ENCODE peak calls at places on chromosomes 1 and 21, in eight cellular contexts. U is activated T-cell treated with anti-CD3 and anti-CD28 coated beads, Interleukin-2, amount 50 U/mL, for 1 hour; H is sciatic nerve; O is amniotic stem cell; V is NCI-H69; S is body of pancreas; J is EH; C is HT-29. G is an unnamed sample.

GRCh38 chr1:41122851-41123518 is 101.5 kb upstream of the SLFNL1 start:
- DNase-seq in H (no peak), O (peak), U (no peak), S (peak), J (peak), C (peak), V (peak), G (peak)

GRCh38 chr1:33048426-33048825 is 11.7 kb upstream of the AK2 start:
- DNase-seq in U (no peak), J (no peak), V (no peak), H (no peak), O (no peak), C (no peak), S (no peak), G (no peak)

GRCh38 chr1:165851034-165851658 is 23.7 kb downstream of the UCK2 start:
- DNase-seq in S (no peak), H (no peak), U (no peak), J (peak), C (no peak), O (no peak), V (peak), G (peak)

GRCh38 chr21:46003575-46004007 is 22.0 kb downstream of the COL6A1 start:
- DNase-seq in C (no peak), J (no peak), S (no peak), U (no peak), V (no peak), O (no peak), H (no peak), G (no peak)

GRCh38 chr21:36989699-36990507 is 16.6 kb upstream of the RIPPLY3 start:
- DNase-seq in U (peak), S (peak), J (peak), O (peak), V (peak), C (peak), H (peak), G (peak)

GRCh38 chr1:93964777-93965200 is 55.6 kb upstream of the GCLM start:
- DNase-seq in V (no peak), S (no peak), O (no peak), C (peak), J (peak), U (no peak), H (no peak), G (peak)

GRCh38 chr1:21511579-21512522 is 2.6 kb downstream of the ALPL start:
- DNase-seq in U (no peak), V (no peak), O (peak), H (peak), S (peak), J (peak), C (no peak), G (peak)

GRCh38 chr1:39727932-39728317 is 10.8 kb upstream of the PPIE start:
- DNase-seq in C (no peak), U (no peak), S (no peak), J (no peak), H (no peak), O (no peak), V (peak), G (no peak)

GRCh38 chr1:169466259-169467230 is 19.2 kb downstream of the SLC19A2 start:
- DNase-seq in C (peak), S (peak), J (peak), U (no peak), V (peak), H (no peak), O (peak), G (peak)

GRCh38 chr1:115454835-115455511 is 116.9 kb upstream of the NGF start:
- DNase-seq in V (no peak), H (no peak), O (no peak), J (peak), C (no peak), S (no peak), U (no peak), G (no peak)

GRCh38 chr1:57550092-57550491 is 126.2 kb upstream of the DAB1 start:
- DNase-seq in S (no peak), O (no peak), U (no peak), V (no peak), C (no peak), J (no peak), H (no peak), G (no peak)

GRCh38 chr1:7117599-7118281 is 332.5 kb downstream of the CAMTA1 start:
- DNase-seq in C (peak), V (no peak), U (no peak), J (peak), S (peak), H (no peak), O (peak), G (peak)

GRCh38 chr1:226038661-226039060 is 23.9 kb upstream of the H3-3A start:
- DNase-seq in J (no peak), C (no peak), V (no peak), U (no peak), O (no peak), S (no peak), H (no peak), G (no peak)

GRCh38 chr1:25001125-25001915 is 71.2 kb upstream of the RUNX3 start:
- DNase-seq in C (no peak), H (no peak), J (no peak), S (no peak), V (no peak), U (no peak), O (no peak), G (no peak)

GRCh38 chr1:16449065-16449464 is 8.5 kb downstream of the NECAP2 start:
- DNase-seq in V (no peak), U (no peak), S (no peak), H (no peak), C (no peak), O (no peak), J (no peak), G (no peak)

GRCh38 chr1:229234870-229235472 is 35.9 kb upstream of the RAB4A start:
- DNase-seq in J (no peak), H (peak), V (no peak), S (no peak), U (no peak), O (no peak), C (no peak), G (no peak)

GRCh38 chr1:52102336-52103013 is 39.4 kb upstream of the ZFYVE9 start:
- DNase-seq in C (no peak), V (no peak), J (no peak), O (no peak), H (no peak), S (no peak), U (no peak), G (peak)

GRCh38 chr21:31337991-31338891 is 5.8 kb downstream of the TIAM1 start:
- DNase-seq in H (no peak), U (no peak), C (no peak), J (no peak), S (no peak), V (no peak), O (no peak), G (no peak)

GRCh38 chr1:6358757-6359567 is 34.6 kb downstream of the ACOT7 start:
- DNase-seq in H (no peak), C (no peak), V (peak), O (peak), U (peak), S (peak), J (peak), G (peak)

GRCh38 chr1:1582970-1583666 is 8.5 kb upstream of the SSU72 start:
- DNase-seq in O (no peak), J (no peak), V (no peak), C (no peak), S (no peak), H (no peak), U (no peak), G (no peak)

GRCh38 chr1:163068716-163069115 is 445 bp upstream of the RGS4 start:
- DNase-seq in J (peak), H (no peak), O (no peak), V (peak), S (no peak), C (no peak), U (no peak), G (no peak)

G was measured in adipocyte.